ENCODE peak calls at places on chromosomes 16 and 17, in six cellular contexts. Z is fibroblast of lung; O is MM.1S; Q is heart left ventricle; N is left ventricle myocardium inferior; A is CD8-positive, alpha-beta T cell. H is an unnamed sample.

GRCh38 chr17:48149174-48150106 is 41.9 kb downstream of the SNX11 start:
- DNase-seq in O (no peak), N (no peak), A (no peak), Z (peak; percentile 35), Q (no peak), H (no peak)

GRCh38 chr16:89268585-89268984 is 51.1 kb downstream of the ZNF778 start:
- DNase-seq in N (no peak), O (no peak), Q (no peak), Z (no peak), A (no peak), H (no peak)

GRCh38 chr17:73560661-73561060 is 83.6 kb downstream of the SDK2 start:
- DNase-seq in Q (no peak), A (no peak), O (no peak), Z (no peak), N (no peak), H (no peak)

GRCh38 chr17:35543856-35544255 is 6.4 kb upstream of the SLFN12L start:
- DNase-seq in O (no peak), N (no peak), Z (no peak), A (no peak), Q (no peak), H (no peak)

GRCh38 chr16:50731130-50731988 is 10.5 kb upstream of the CYLD start:
- DNase-seq in Z (no peak), A (no peak), N (no peak), O (no peak), Q (no peak), H (no peak)

GRCh38 chr16:14003119-14003570 is 68.0 kb upstream of the MRTFB start:
- DNase-seq in Q (peak; percentile 77), N (peak; percentile 61), Z (peak; percentile 48), O (no peak), A (no peak), H (no peak)

GRCh38 chr17:74715144-74715543 is 2.4 kb upstream of the CD300LF start:
- DNase-seq in Z (no peak), N (no peak), A (no peak), O (no peak), Q (no peak), H (no peak)

GRCh38 chr16:9800180-9800738 is 382.0 kb downstream of the GRIN2A start:
- DNase-seq in A (no peak), O (no peak), Z (no peak), Q (no peak), N (no peak), H (no peak)

GRCh38 chr17:63483655-63484575 is 7.1 kb downstream of the ACE start:
- DNase-seq in A (no peak), Z (no peak), O (no peak), N (no peak), Q (no peak), H (no peak)

GRCh38 chr17:4968166-4968915 is 724 bp upstream of the SPAG7 start:
- DNase-seq in N (no peak), Q (no peak), Z (no peak), O (no peak), A (peak; percentile 30), H (no peak)

GRCh38 chr16:87295259-87295658 is 21.9 kb downstream of the C16orf95 start:
- DNase-seq in Q (no peak), O (peak; percentile 7), Z (peak; percentile 11), N (no peak), A (no peak), H (peak; percentile 16)

GRCh38 chr17:2421315-2422147 is 20.7 kb upstream of the MNT start:
- DNase-seq in Q (no peak), O (no peak), A (no peak), Z (peak; percentile 58), N (no peak), H (no peak)

GRCh38 chr16:87608400-87608985 is 6.2 kb downstream of the JPH3 start:
- DNase-seq in Q (peak; percentile 59), O (peak; percentile 6), N (peak; percentile 57), Z (peak; percentile 60), A (peak; percentile 47), H (no peak)

GRCh38 chr16:27551046-27551445 is 1.1 kb downstream of the KATNIP start:
- DNase-seq in O (no peak), A (no peak), Q (no peak), N (no peak), Z (no peak), H (no peak)
- H3K4me3 ChIP-seq in O (no peak overlapping the region), A (no peak overlapping the region), Q (peak overlapping the region; percentile 89), N (peak overlapping the region; percentile 93), Z (peak overlapping the region; percentile 85), H (peak overlapping the region; percentile 96)

GRCh38 chr17:83203073-83203471 is 123.7 kb downstream of the METRNL start:
- DNase-seq in Q (peak; percentile 48), N (peak; percentile 50), A (peak; percentile 5), O (no peak), Z (peak; percentile 97), H (no peak)
- H3K9me3 ChIP-seq in Q (no peaks in the 10 kb centered on the region), N (no peaks in the 10 kb centered on the region), A (no peaks in the 10 kb centered on the region), O (no peaks in the 10 kb centered on the region), Z (no peaks in the 10 kb centered on the region), H (no peaks in the 10 kb centered on the region)

GRCh38 chr16:30947533-30948086 is 1.3 kb upstream of the ORAI3 start:
- DNase-seq in N (no peak), O (no peak), A (no peak), Q (no peak), Z (no peak), H (no peak)
- H3K27ac ChIP-seq in N (peak overlapping the region; percentile 98), O (no peak overlapping the region), A (no peak overlapping the region), Q (no peak overlapping the region), Z (peak overlapping the region; percentile 82), H (no peak overlapping the region)

DNA sequence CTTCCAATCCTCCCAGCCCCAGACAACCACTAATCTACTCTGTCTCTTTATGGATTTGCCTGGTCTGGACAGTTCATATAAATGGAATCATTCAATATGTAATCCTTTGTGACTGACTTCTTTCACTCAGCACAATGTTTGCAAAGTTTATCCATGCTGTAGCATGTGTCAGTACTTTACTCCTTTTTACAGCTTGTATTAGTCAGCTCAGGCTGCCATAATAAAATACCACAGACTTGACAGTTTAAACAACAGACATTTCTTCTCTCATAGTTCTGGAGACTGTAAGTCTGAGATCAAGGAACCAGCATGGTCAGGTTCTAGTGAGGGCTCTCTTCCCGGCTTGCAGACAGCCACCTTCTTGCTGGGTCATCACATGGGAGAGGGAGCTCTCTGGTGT is 41.3 kb downstream of the GPRC5B start:
- DNase-seq in A (no peak), O (no peak), N (no peak), Q (no peak), Z (no peak), H (no peak)
- H3K4me3 ChIP-seq in A (no peak overlapping the region), O (no peak overlapping the region), N (no peak overlapping the region), Q (no peak overlapping the region), Z (no peak overlapping the region), H (no peak overlapping the region)

DNA sequence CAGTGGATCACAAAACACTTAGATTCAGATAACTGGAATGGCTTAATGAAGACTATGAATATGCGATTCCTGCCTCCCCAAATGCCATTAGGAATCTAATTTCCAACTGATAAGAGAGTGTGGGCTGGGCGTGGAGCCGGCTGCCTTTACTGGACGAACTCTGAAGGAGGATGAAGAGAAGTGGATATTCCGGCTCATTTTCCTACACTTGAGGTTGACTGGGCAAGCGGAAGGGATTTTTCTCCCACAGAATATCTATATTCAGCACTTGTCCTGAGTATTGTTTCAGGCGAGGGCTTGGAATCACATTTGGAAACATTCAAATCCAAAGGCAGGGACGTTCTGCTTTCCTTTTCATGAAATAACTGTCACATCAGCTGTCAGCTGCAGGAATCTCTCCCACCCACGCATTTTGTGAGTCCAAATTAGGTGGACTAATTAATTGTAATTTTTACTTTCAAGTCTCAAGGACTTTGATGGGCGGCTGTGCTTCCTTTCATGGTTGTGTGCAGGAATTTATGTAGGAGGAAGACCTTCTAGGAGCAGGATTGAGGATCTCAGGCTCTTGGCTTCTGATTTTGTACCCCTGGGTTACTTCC is 138.5 kb downstream of the PITPNC1 start:
- DNase-seq in O (no peak), Q (no peak), Z (no peak), A (no peak), N (no peak), H (no peak)
- H3K9me3 ChIP-seq in O (no peaks in the 10 kb centered on the region), Q (no peaks in the 10 kb centered on the region), Z (no peaks in the 10 kb centered on the region), A (no peaks in the 10 kb centered on the region), N (peaks cover 4% of the 10 kb centered on the region), H (no peaks in the 10 kb centered on the region)

GRCh38 chr16:49094471-49094870 is 187.2 kb downstream of the CBLN1 start:
- DNase-seq in Z (no peak), O (no peak), N (no peak), Q (no peak), A (no peak), H (no peak)
- H3K27ac ChIP-seq in Z (no peak overlapping the region), O (no peak overlapping the region), N (no peak overlapping the region), Q (no peak overlapping the region), A (no peak overlapping the region), H (no peak overlapping the region)

GRCh38 chr16:28259091-28259780 is 33.1 kb upstream of the SBK1 start:
- DNase-seq in Z (no peak), N (no peak), A (no peak), O (no peak), Q (no peak), H (no peak)
- H3K4me3 ChIP-seq in Z (no peak overlapping the region), N (peak overlapping the region; percentile 76), A (no peak overlapping the region), O (no peak overlapping the region), Q (peak overlapping the region; percentile 65), H (no peak overlapping the region)

GRCh38 chr17:83174859-83175550 is 95.6 kb downstream of the METRNL start:
- DNase-seq in N (no peak), Z (no peak), A (no peak), O (no peak), Q (no peak), H (no peak)
- H3K9me3 ChIP-seq in N (no peaks in the 10 kb centered on the region), Z (no peaks in the 10 kb centered on the region), A (no peaks in the 10 kb centered on the region), O (no peaks in the 10 kb centered on the region), Q (no peaks in the 10 kb centered on the region), H (no peaks in the 10 kb centered on the region)

DNA sequence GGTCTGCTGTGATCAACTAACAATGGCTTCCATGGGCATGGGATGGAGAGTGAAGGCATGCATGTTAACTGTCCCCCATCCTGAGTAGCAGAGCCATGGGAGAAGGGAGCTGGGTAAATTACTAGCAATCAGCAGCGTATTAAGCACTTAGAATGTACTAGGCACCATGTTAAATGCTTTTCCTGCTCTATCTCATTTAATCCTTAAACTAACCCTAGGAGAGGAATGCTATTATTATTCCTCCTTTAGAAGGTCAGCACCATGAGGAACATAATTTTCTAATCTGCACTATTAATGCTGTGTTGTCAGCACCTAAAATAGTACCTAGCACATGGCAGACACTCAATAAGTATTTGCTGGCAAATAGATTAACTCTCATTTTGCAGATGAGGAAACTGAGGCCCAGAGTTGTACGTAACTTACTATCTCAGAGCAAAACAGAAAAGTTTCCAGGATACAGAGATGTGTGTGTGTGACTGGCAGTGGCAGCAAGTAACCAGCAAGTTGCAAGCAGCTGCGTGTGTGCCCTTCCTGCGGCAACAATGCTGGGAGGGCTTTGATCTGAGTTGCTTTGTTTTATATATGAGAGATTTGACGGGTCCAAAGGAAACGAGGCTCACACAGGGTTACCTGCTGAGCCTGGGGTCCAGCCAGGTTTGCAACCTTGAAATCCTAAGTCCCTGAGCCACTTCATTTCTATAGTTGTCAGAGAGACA is 6.5 kb upstream of the KLHL36 start:
- DNase-seq in A (peak; percentile 20), Z (no peak), Q (no peak), N (no peak), O (no peak), H (no peak)
- H3K27ac ChIP-seq in A (no peak overlapping the region), Z (peak overlapping the region; percentile 74), Q (no peak overlapping the region), N (peak overlapping the region; percentile 89), O (no peak overlapping the region), H (no peak overlapping the region)